ENCODE peak calls at places on chromosomes 4 and X, in seven cellular contexts. R is fibroblast of pulmonary artery; I is CD4-positive, alpha-beta T cell; H is GM12865; Y is GM23338; E is endothelial cell; B is HFF-Myc. X is an unnamed sample.

GRCh38 chrX:30023451-30023850 is 191.9 kb upstream of the MAGEB2 start:
- DNase-seq in R (peak), I (no peak), H (no peak), Y (no peak), E (no peak), B (no peak), X (no peak)

GRCh38 chr4:79652232-79652631 is 244.2 kb upstream of the GK2 start:
- DNase-seq in R (peak), I (no peak), H (no peak), Y (no peak), E (no peak), B (no peak), X (no peak)

GRCh38 chrX:132737743-132738142 is 220.7 kb downstream of the HS6ST2 start:
- DNase-seq in R (no peak), I (peak), H (no peak), Y (no peak), E (no peak), B (no peak), X (no peak)

GRCh38 chrX:19678941-19679340 is 163.6 kb upstream of the MAP3K15 start:
- DNase-seq in R (no peak), I (no peak), H (peak), Y (no peak), E (no peak), B (no peak), X (no peak)

GRCh38 chr4:10102193-10102980 is 14.2 kb downstream of the WDR1 start:
- DNase-seq in R (no peak), I (no peak), H (no peak), Y (no peak), E (no peak), B (no peak), X (no peak)

GRCh38 chr4:143700060-143700419 is 435 bp downstream of the FREM3 start:
- DNase-seq in R (peak), I (no peak), H (no peak), Y (peak), E (peak), B (no peak), X (no peak)

GRCh38 chrX:16191605-16192004 is 24.3 kb downstream of the MAGEB17 start:
- DNase-seq in R (no peak), I (no peak), H (no peak), Y (no peak), E (no peak), B (no peak), X (no peak)

GRCh38 chrX:39821011-39821708 is 276.6 kb downstream of the BCOR start:
- DNase-seq in R (no peak), I (no peak), H (peak), Y (peak), E (peak), B (no peak), X (peak)

GRCh38 chr4:101708640-101709039 is 81.9 kb upstream of the BANK1 start:
- DNase-seq in R (no peak), I (no peak), H (no peak), Y (no peak), E (no peak), B (peak), X (no peak)

GRCh38 chrX:152343306-152343705 is 107.8 kb downstream of the GABRA3 start:
- DNase-seq in R (no peak), I (no peak), H (no peak), Y (peak), E (no peak), B (no peak), X (no peak)

GRCh38 chr4:113090954-113091353 is 41.5 kb downstream of the ANK2 start:
- DNase-seq in R (no peak), I (no peak), H (no peak), Y (no peak), E (no peak), B (no peak), X (no peak)

GRCh38 chr4:113094327-113094726 is 44.9 kb downstream of the ANK2 start:
- DNase-seq in R (no peak), I (no peak), H (no peak), Y (no peak), E (no peak), B (no peak), X (no peak)

DNA sequence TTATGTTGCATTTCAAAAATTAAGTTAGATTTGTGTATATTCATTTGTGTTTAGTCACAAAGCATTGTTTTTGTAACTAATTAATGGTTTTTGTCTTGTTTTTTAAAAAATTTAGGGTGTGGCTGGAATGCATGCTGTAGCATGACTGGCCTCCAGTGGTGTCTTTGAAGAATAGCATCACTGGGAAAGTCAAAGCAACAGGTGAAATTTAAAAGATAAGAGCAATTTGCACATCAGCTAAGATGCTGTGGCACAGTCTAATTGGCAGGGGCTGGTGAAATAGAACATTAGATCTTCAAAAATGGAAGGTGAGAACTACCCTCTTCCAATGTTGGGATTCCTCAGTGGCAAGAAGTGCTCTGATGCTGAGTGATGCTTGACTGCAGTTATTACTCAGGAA is 45.3 kb downstream of the ANK2 start:
- DNase-seq in R (peak), I (no peak), H (peak), Y (peak), E (no peak), B (no peak), X (peak)
- TF ChIP-seq CTCF in R (peak), I (no peak), H (peak), Y (peak), E (peak), B (peak), X (peak)

DNA sequence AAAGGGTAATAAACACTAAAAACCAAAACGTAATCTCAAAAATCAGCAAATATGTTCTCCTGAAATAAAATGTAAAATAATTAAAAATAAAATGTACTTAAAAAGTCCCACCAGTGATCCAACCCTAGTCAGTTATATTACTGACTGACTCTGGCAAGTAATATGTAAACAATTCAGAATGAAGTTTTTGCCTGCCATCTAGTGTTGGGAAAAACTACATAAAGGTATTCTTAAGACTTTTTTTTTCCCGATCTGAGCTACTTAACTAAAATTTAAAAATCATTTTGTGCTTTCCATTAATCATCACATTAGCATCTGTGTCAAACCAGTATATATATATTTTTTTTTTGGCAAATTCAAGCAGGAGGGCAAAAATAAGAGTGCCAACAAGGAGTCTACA is 24.0 kb downstream of the RCHY1 start:
- DNase-seq in R (peak), I (no peak), H (no peak), Y (peak), E (no peak), B (no peak), X (no peak)
- TF ChIP-seq CTCF in R (peak), I (no peak), H (peak), Y (no peak), E (no peak), B (no peak), X (no peak)

DNA sequence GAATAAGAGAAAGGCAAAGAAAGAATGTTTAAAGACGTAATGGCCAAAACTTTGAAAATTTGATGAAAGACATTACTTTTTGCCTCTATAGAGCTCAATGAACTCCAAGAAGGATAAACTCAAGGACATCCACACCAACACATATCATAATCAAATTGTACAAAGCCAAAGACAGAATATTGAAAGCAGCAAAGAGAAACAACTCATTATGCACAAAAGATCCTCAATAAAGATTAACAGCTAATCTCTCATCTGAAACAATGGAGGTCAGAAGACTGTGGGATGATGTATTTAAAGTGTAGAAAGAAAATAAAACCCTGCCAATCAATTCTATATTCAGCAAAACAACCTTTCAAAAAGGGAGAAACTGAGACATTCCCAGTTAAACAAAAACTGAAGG is 129.1 kb upstream of the TEX13D start:
- DNase-seq in R (no peak), I (no peak), H (no peak), Y (no peak), E (no peak), B (no peak), X (no peak)
- TF ChIP-seq CTCF in R (no peak), I (no peak), H (no peak), Y (no peak), E (no peak), B (no peak), X (no peak)

DNA sequence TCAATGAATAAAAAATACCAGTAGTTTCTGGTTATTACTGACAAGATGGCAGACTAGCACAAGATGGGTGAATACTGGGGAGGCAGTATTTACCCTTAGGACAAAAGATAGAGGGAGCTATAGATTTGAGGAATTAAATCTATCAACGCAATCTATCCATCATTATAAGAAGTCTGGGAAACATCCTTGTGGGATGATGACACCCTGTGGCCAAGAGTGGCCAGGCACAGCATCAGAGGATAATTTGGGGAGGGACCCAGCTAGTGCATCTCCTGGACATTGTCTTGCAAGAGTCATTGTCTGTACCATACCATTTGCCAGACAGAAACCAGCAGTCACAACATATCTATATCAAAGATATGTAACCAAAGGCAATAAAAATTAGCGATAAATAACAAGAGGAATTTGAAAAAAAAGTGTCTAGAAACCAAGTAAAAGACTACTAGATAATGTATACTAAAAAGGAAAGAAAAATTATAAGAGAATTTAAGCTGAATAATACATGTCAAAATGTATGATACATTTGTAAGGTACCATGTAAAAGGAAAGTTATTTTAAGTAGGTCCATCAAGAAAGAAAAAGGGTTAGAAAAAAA is 22.9 kb downstream of the KCTD8 start:
- DNase-seq in R (peak), I (no peak), H (no peak), Y (peak), E (peak), B (no peak), X (no peak)
- TF ChIP-seq CTCF in R (peak), I (no peak), H (no peak), Y (peak), E (peak), B (no peak), X (no peak)

X was measured in GM20000.